ENCODE peak calls at places on chromosomes 6 and 20, in five cellular contexts. One of them, this sample, is unnamed.

GRCh38 chr6:71478834-71479541 is 190.4 kb downstream of the OGFRL1 start:
- DNase-seq in pancreas: no peak
- DNase-seq in cardiac muscle cell: no peak
- DNase-seq in astrocyte: peak; percentile 98
- DNase-seq in aorta: no peak
- DNase-seq in this sample: no peak

GRCh38 chr6:119207973-119208725 is 129.7 kb upstream of the FAM184A start:
- DNase-seq in cardiac muscle cell: no peak
- DNase-seq in aorta: no peak
- DNase-seq in pancreas: no peak
- DNase-seq in astrocyte: peak; percentile 63
- DNase-seq in this sample: no peak

GRCh38 chr20:50610212-50610718 is 81.1 kb downstream of the RIPOR3 start:
- DNase-seq in aorta: no peak
- DNase-seq in astrocyte: no peak
- DNase-seq in cardiac muscle cell: no peak
- DNase-seq in pancreas: no peak
- DNase-seq in this sample: no peak

GRCh38 chr20:43840382-43841070 is 74.1 kb upstream of the TOX2 start:
- DNase-seq in pancreas: no peak
- DNase-seq in aorta: no peak
- DNase-seq in cardiac muscle cell: no peak
- DNase-seq in astrocyte: no peak
- DNase-seq in this sample: peak; percentile 59

GRCh38 chr6:7703148-7703680 is 22.7 kb upstream of the BMP6 start:
- DNase-seq in aorta: no peak
- DNase-seq in pancreas: no peak
- DNase-seq in astrocyte: no peak
- DNase-seq in cardiac muscle cell: no peak
- DNase-seq in this sample: no peak

GRCh38 chr20:30484749-30485070 is 772.8 kb upstream of the DEFB115 start:
- DNase-seq in cardiac muscle cell: no peak
- DNase-seq in aorta: no peak
- DNase-seq in astrocyte: no peak
- DNase-seq in pancreas: no peak
- DNase-seq in this sample: no peak

GRCh38 chr20:36175016-36175415 is 20.5 kb downstream of the EPB41L1 start:
- DNase-seq in pancreas: no peak
- DNase-seq in astrocyte: no peak
- DNase-seq in cardiac muscle cell: no peak
- DNase-seq in aorta: no peak
- DNase-seq in this sample: no peak

GRCh38 chr6:42453649-42454427 is 2.1 kb upstream of the TRERF1 start:
- DNase-seq in pancreas: peak; percentile 37
- DNase-seq in cardiac muscle cell: peak; percentile 82
- DNase-seq in aorta: peak; percentile 67
- DNase-seq in astrocyte: peak; percentile 49
- DNase-seq in this sample: no peak

GRCh38 chr20:35395728-35396127 is 16.0 kb downstream of the UQCC1 start:
- DNase-seq in astrocyte: peak; percentile 91
- DNase-seq in cardiac muscle cell: no peak
- DNase-seq in aorta: peak; percentile 75
- DNase-seq in pancreas: peak; percentile 26
- DNase-seq in this sample: no peak

GRCh38 chr6:41538556-41539182 is 7.5 kb upstream of the FOXP4 start:
- DNase-seq in aorta: no peak
- DNase-seq in pancreas: no peak
- DNase-seq in astrocyte: no peak
- DNase-seq in cardiac muscle cell: no peak
- DNase-seq in this sample: peak; percentile 43

GRCh38 chr20:57792386-57793095 is 82.7 kb upstream of the PMEPA1 start:
- DNase-seq in astrocyte: peak; percentile 9
- DNase-seq in cardiac muscle cell: no peak
- DNase-seq in aorta: no peak
- DNase-seq in pancreas: no peak
- DNase-seq in this sample: peak; percentile 53

GRCh38 chr6:157606516-157606915 is 216.5 kb upstream of the SNX9 start:
- DNase-seq in astrocyte: no peak
- DNase-seq in pancreas: no peak
- DNase-seq in aorta: no peak
- DNase-seq in cardiac muscle cell: no peak
- DNase-seq in this sample: no peak

GRCh38 chr20:4897600-4897999 is 103.7 kb downstream of the SLC23A2 start:
- DNase-seq in cardiac muscle cell: no peak
- DNase-seq in pancreas: no peak
- DNase-seq in astrocyte: no peak
- DNase-seq in aorta: no peak
- DNase-seq in this sample: no peak

GRCh38 chr6:115393821-115394220 is 666.9 kb downstream of the FRK start:
- DNase-seq in aorta: no peak
- DNase-seq in astrocyte: no peak
- DNase-seq in cardiac muscle cell: no peak
- DNase-seq in pancreas: no peak
- DNase-seq in this sample: no peak

DNA sequence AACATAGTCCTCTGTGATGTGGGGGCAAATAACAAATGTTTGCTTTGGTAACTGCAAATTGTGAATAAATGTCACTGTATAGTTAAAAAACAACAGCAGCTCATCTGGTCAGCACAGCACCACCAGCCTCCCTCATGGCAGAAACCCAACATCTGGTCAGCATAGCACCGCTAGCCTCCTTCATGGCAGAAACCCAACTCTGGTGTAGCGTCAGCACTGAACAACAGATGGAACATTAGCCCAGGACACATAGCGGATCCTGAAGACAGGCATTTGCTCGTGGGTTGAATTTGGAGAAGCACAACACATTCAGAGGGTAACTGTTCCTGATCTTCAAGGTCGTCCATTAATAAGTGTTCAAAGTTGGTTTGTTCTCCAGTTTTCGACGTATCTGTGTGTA is 265.9 kb downstream of the DLL1 start:
- DNase-seq in astrocyte: peak; percentile 2
- DNase-seq in cardiac muscle cell: no peak
- DNase-seq in aorta: peak; percentile 29
- DNase-seq in pancreas: peak; percentile 54
- DNase-seq in this sample: no peak
- H3K9me3 ChIP-seq in astrocyte: peaks cover 2% of the 10 kb centered on the region
- H3K9me3 ChIP-seq in cardiac muscle cell: no peaks in the 10 kb centered on the region
- H3K9me3 ChIP-seq in aorta: no peaks in the 10 kb centered on the region
- H3K9me3 ChIP-seq in pancreas: no peaks in the 10 kb centered on the region
- H3K9me3 ChIP-seq in this sample: no peaks in the 10 kb centered on the region

GRCh38 chr6:2877057-2877882 is 25.8 kb downstream of the SERPINB9 start:
- DNase-seq in pancreas: no peak
- DNase-seq in cardiac muscle cell: no peak
- DNase-seq in aorta: no peak
- DNase-seq in astrocyte: peak; percentile 33
- DNase-seq in this sample: peak; percentile 75
- H3K4me3 ChIP-seq in pancreas: no peak overlapping the region
- H3K4me3 ChIP-seq in cardiac muscle cell: no peak overlapping the region
- H3K4me3 ChIP-seq in aorta: no peak overlapping the region
- H3K4me3 ChIP-seq in astrocyte: peak overlapping the region; percentile 27
- H3K4me3 ChIP-seq in this sample: peak overlapping the region; percentile 10

GRCh38 chr20:62553136-62553837 is 77.5 kb upstream of the GATA5 start:
- DNase-seq in astrocyte: no peak
- DNase-seq in cardiac muscle cell: no peak
- DNase-seq in aorta: no peak
- DNase-seq in pancreas: no peak
- DNase-seq in this sample: no peak

GRCh38 chr20:62550087-62550565 is 74.3 kb upstream of the GATA5 start:
- DNase-seq in aorta: no peak
- DNase-seq in pancreas: no peak
- DNase-seq in astrocyte: no peak
- DNase-seq in cardiac muscle cell: peak; percentile 94
- DNase-seq in this sample: peak; percentile 69

GRCh38 chr20:62552613-62553012 is 76.8 kb upstream of the GATA5 start:
- DNase-seq in pancreas: no peak
- DNase-seq in cardiac muscle cell: no peak
- DNase-seq in astrocyte: no peak
- DNase-seq in aorta: no peak
- DNase-seq in this sample: no peak

GRCh38 chr20:62549499-62550086 is 73.8 kb upstream of the GATA5 start:
- DNase-seq in cardiac muscle cell: no peak
- DNase-seq in astrocyte: no peak
- DNase-seq in pancreas: no peak
- DNase-seq in aorta: no peak
- DNase-seq in this sample: no peak

DNA sequence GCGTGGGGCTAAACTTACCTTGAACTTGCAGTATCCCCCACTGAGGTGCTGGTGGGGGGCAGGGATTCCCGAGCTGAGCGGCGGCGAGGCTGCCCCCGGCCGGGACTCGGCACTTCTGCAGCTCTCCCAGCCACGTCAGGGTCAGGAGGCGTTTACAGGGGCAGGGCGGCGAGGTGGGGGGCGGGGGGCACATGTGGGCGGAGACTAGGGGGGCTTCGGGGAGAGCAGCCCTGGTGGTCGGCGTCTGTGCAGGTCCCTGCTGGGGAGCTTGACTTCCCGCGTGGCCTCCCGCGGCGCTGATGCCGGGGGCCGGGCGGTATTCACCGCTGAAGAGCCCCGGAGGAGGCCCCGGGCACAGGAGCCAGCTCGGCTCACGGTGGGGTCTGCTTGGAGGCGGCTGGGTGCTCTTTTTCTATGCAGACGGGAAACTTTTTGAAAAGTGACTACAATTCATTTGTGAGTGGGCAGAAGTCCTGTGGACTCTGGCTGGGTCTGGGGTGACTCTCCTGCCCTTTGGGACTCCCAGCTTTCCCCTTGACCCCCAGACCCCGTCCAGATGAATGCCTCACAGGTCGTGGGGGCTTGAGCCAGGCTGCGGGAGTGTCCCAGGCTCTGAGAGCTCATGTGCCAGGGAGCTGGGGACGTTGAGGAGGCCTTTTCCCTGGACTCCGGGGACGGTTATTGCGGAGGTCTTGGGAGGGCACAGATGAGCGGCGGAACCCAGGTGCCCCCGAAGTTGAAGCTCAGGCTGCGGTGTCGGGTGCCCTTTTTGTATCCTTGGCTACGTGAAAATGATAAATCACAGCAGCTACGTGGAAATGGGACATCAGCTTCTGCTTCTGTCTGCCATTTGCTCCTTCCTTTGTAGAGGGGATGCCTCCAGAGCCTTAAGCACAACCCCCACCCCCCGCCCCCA is 75.9 kb upstream of the GATA5 start:
- DNase-seq in pancreas: no peak
- DNase-seq in astrocyte: no peak
- DNase-seq in aorta: no peak
- DNase-seq in cardiac muscle cell: peak; percentile 66
- DNase-seq in this sample: no peak
- H3K4me1 ChIP-seq in pancreas: no peaks in the 10 kb centered on the region
- H3K4me1 ChIP-seq in astrocyte: no peaks in the 10 kb centered on the region
- H3K4me1 ChIP-seq in aorta: no peaks in the 10 kb centered on the region
- H3K4me1 ChIP-seq in cardiac muscle cell: peaks cover 60% of the 10 kb centered on the region
- H3K4me1 ChIP-seq in this sample: peaks cover 6% of the 10 kb centered on the region

GRCh38 chr6:35955970-35956369 is 35.1 kb upstream of the SRPK1 start:
- DNase-seq in aorta: no peak
- DNase-seq in cardiac muscle cell: no peak
- DNase-seq in astrocyte: no peak
- DNase-seq in pancreas: no peak
- DNase-seq in this sample: no peak
- H3K9me3 ChIP-seq in aorta: no peaks in the 10 kb centered on the region
- H3K9me3 ChIP-seq in cardiac muscle cell: no peaks in the 10 kb centered on the region
- H3K9me3 ChIP-seq in astrocyte: no peaks in the 10 kb centered on the region
- H3K9me3 ChIP-seq in pancreas: no peaks in the 10 kb centered on the region
- H3K9me3 ChIP-seq in this sample: no peaks in the 10 kb centered on the region

GRCh38 chr6:70395301-70395672 is 18.0 kb upstream of the FAM135A start:
- DNase-seq in aorta: no peak
- DNase-seq in cardiac muscle cell: no peak
- DNase-seq in astrocyte: no peak
- DNase-seq in pancreas: no peak
- DNase-seq in this sample: no peak
- H3K4me3 ChIP-seq in aorta: no peak overlapping the region
- H3K4me3 ChIP-seq in cardiac muscle cell: no peak overlapping the region
- H3K4me3 ChIP-seq in astrocyte: no peak overlapping the region
- H3K4me3 ChIP-seq in pancreas: peak overlapping the region; percentile 15
- H3K4me3 ChIP-seq in this sample: no peak overlapping the region

GRCh38 chr6:125100018-125100652 is 53.4 kb upstream of the TPD52L1 start:
- DNase-seq in cardiac muscle cell: no peak
- DNase-seq in aorta: no peak
- DNase-seq in astrocyte: no peak
- DNase-seq in pancreas: no peak
- DNase-seq in this sample: no peak
- H3K4me1 ChIP-seq in cardiac muscle cell: peaks cover 16% of the 10 kb centered on the region
- H3K4me1 ChIP-seq in aorta: peaks cover 11% of the 10 kb centered on the region
- H3K4me1 ChIP-seq in astrocyte: peaks cover 51% of the 10 kb centered on the region
- H3K4me1 ChIP-seq in pancreas: no peaks in the 10 kb centered on the region
- H3K4me1 ChIP-seq in this sample: peaks cover 15% of the 10 kb centered on the region

DNA sequence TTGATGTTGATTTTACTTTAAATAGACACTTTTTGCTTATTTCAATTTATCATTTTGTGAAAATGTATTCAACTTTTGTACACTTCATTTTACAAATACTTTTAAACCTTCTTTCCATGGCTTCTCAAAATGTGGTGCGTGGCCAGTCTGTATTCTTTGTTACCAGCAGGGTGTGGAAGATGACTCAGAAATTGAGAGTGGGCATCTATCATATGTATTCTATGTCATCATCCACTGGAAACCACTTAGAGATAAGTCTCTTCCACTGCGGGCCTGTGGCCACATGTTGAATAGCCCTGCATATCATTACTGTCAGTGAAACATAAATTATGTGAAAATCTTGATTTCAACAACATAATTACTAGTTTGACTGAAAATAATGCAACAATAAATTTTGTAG is 52.6 kb upstream of the MC3R start:
- DNase-seq in aorta: no peak
- DNase-seq in pancreas: no peak
- DNase-seq in astrocyte: no peak
- DNase-seq in cardiac muscle cell: no peak
- DNase-seq in this sample: no peak
- H3K9me3 ChIP-seq in aorta: peaks cover 11% of the 10 kb centered on the region
- H3K9me3 ChIP-seq in pancreas: no peaks in the 10 kb centered on the region
- H3K9me3 ChIP-seq in astrocyte: peaks cover 11% of the 10 kb centered on the region
- H3K9me3 ChIP-seq in cardiac muscle cell: no peaks in the 10 kb centered on the region
- H3K9me3 ChIP-seq in this sample: peaks cover 14% of the 10 kb centered on the region

GRCh38 chr6:87932361-87932760 is 115.3 kb upstream of the SPACA1 start:
- DNase-seq in astrocyte: no peak
- DNase-seq in cardiac muscle cell: peak; percentile 17
- DNase-seq in pancreas: no peak
- DNase-seq in aorta: no peak
- DNase-seq in this sample: no peak
- H3K4me3 ChIP-seq in astrocyte: no peak overlapping the region
- H3K4me3 ChIP-seq in cardiac muscle cell: no peak overlapping the region
- H3K4me3 ChIP-seq in pancreas: no peak overlapping the region
- H3K4me3 ChIP-seq in aorta: no peak overlapping the region
- H3K4me3 ChIP-seq in this sample: no peak overlapping the region

GRCh38 chr20:49589747-49590146 is 21.8 kb upstream of the PTGIS start:
- DNase-seq in pancreas: no peak
- DNase-seq in cardiac muscle cell: no peak
- DNase-seq in astrocyte: no peak
- DNase-seq in aorta: no peak
- DNase-seq in this sample: no peak
- H3K4me1 ChIP-seq in pancreas: peaks cover 3% of the 10 kb centered on the region
- H3K4me1 ChIP-seq in cardiac muscle cell: peaks cover 6% of the 10 kb centered on the region
- H3K4me1 ChIP-seq in astrocyte: peaks cover 11% of the 10 kb centered on the region
- H3K4me1 ChIP-seq in aorta: peaks cover 4% of the 10 kb centered on the region
- H3K4me1 ChIP-seq in this sample: peaks cover 39% of the 10 kb centered on the region

GRCh38 chr6:154731296-154732218 is 1.7 kb upstream of the SCAF8 start:
- DNase-seq in cardiac muscle cell: no peak
- DNase-seq in aorta: no peak
- DNase-seq in pancreas: no peak
- DNase-seq in astrocyte: no peak
- DNase-seq in this sample: no peak
- H3K9me3 ChIP-seq in cardiac muscle cell: no peaks in the 10 kb centered on the region
- H3K9me3 ChIP-seq in aorta: no peaks in the 10 kb centered on the region
- H3K9me3 ChIP-seq in pancreas: no peaks in the 10 kb centered on the region
- H3K9me3 ChIP-seq in astrocyte: no peaks in the 10 kb centered on the region
- H3K9me3 ChIP-seq in this sample: no peaks in the 10 kb centered on the region

This sample was measured in Caco-2.